ENCODE peak calls at places on chromosome 22, in eight cellular contexts. One of them, this sample, is unnamed.

GRCh38 chr22:29871684-29872083 is 11.3 kb upstream of the MTMR3 start:
- DNase-seq in psoas muscle: peak; percentile 58
- DNase-seq in right atrium auricular region: no peak
- DNase-seq in lower lobe of right lung: no peak
- DNase-seq in sigmoid colon: no peak
- DNase-seq in K562: no peak
- DNase-seq in IMR-90: no peak
- DNase-seq in tibial artery: no peak
- DNase-seq in this sample: no peak

GRCh38 chr22:24289138-24289537 is 18.5 kb downstream of the SPECC1L start:
- DNase-seq in psoas muscle: no peak
- DNase-seq in lower lobe of right lung: no peak
- DNase-seq in IMR-90: peak; percentile 84
- DNase-seq in K562: no peak
- DNase-seq in sigmoid colon: no peak
- DNase-seq in tibial artery: no peak
- DNase-seq in right atrium auricular region: no peak
- DNase-seq in this sample: no peak

GRCh38 chr22:24593810-24594568 is 1.1 kb upstream of the LRRC75B start:
- DNase-seq in psoas muscle: no peak
- DNase-seq in tibial artery: no peak
- DNase-seq in right atrium auricular region: no peak
- DNase-seq in K562: no peak
- DNase-seq in IMR-90: no peak
- DNase-seq in lower lobe of right lung: no peak
- DNase-seq in sigmoid colon: no peak
- DNase-seq in this sample: no peak

GRCh38 chr22:20981787-20982562 is at the start of gene LZTR1:
- DNase-seq in right atrium auricular region: peak; percentile 81
- DNase-seq in IMR-90: peak; percentile 82
- DNase-seq in sigmoid colon: peak; percentile 89
- DNase-seq in psoas muscle: peak; percentile 91
- DNase-seq in lower lobe of right lung: peak; percentile 90
- DNase-seq in K562: peak; percentile 100
- DNase-seq in tibial artery: peak; percentile 90
- DNase-seq in this sample: peak; percentile 80

GRCh38 chr22:50610581-50610980 is 10.0 kb downstream of the MAPK8IP2 start:
- DNase-seq in K562: no peak
- DNase-seq in tibial artery: no peak
- DNase-seq in IMR-90: no peak
- DNase-seq in sigmoid colon: no peak
- DNase-seq in lower lobe of right lung: no peak
- DNase-seq in psoas muscle: no peak
- DNase-seq in right atrium auricular region: no peak
- DNase-seq in this sample: no peak

GRCh38 chr22:28560005-28560742 is 119.5 kb downstream of the TTC28 start:
- DNase-seq in psoas muscle: no peak
- DNase-seq in K562: peak; percentile 73
- DNase-seq in lower lobe of right lung: no peak
- DNase-seq in IMR-90: peak; percentile 82
- DNase-seq in right atrium auricular region: no peak
- DNase-seq in sigmoid colon: no peak
- DNase-seq in tibial artery: no peak
- DNase-seq in this sample: no peak

GRCh38 chr22:46537946-46538815 is 761 bp upstream of the CELSR1 start:
- DNase-seq in right atrium auricular region: no peak
- DNase-seq in psoas muscle: peak; percentile 48
- DNase-seq in sigmoid colon: no peak
- DNase-seq in K562: no peak
- DNase-seq in IMR-90: peak; percentile 27
- DNase-seq in tibial artery: no peak
- DNase-seq in lower lobe of right lung: no peak
- DNase-seq in this sample: no peak

GRCh38 chr22:49382451-49382735 is 445.3 kb downstream of the BRD1 start:
- DNase-seq in sigmoid colon: peak; percentile 46
- DNase-seq in lower lobe of right lung: peak; percentile 20
- DNase-seq in IMR-90: no peak
- DNase-seq in K562: no peak
- DNase-seq in right atrium auricular region: peak; percentile 40
- DNase-seq in psoas muscle: no peak
- DNase-seq in tibial artery: peak; percentile 34
- DNase-seq in this sample: no peak

GRCh38 chr22:48449466-48450187 is 1378.0 kb downstream of the BRD1 start:
- DNase-seq in IMR-90: no peak
- DNase-seq in tibial artery: peak; percentile 57
- DNase-seq in right atrium auricular region: no peak
- DNase-seq in sigmoid colon: no peak
- DNase-seq in K562: no peak
- DNase-seq in psoas muscle: no peak
- DNase-seq in lower lobe of right lung: peak; percentile 24
- DNase-seq in this sample: no peak

GRCh38 chr22:19874307-19875060 is 19.8 kb upstream of the GNB1L start:
- DNase-seq in IMR-90: no peak
- DNase-seq in psoas muscle: peak; percentile 47
- DNase-seq in sigmoid colon: peak; percentile 63
- DNase-seq in right atrium auricular region: no peak
- DNase-seq in tibial artery: peak; percentile 67
- DNase-seq in K562: no peak
- DNase-seq in lower lobe of right lung: peak; percentile 90
- DNase-seq in this sample: peak; percentile 42

GRCh38 chr22:19770349-19771220 is 10.0 kb downstream of the TBX1 start:
- DNase-seq in sigmoid colon: no peak
- DNase-seq in K562: no peak
- DNase-seq in IMR-90: no peak
- DNase-seq in lower lobe of right lung: no peak
- DNase-seq in right atrium auricular region: no peak
- DNase-seq in psoas muscle: peak; percentile 40
- DNase-seq in tibial artery: no peak
- DNase-seq in this sample: no peak

GRCh38 chr22:40368016-40368415 is 2.4 kb upstream of the SGSM3 start:
- DNase-seq in psoas muscle: no peak
- DNase-seq in lower lobe of right lung: no peak
- DNase-seq in tibial artery: no peak
- DNase-seq in sigmoid colon: no peak
- DNase-seq in K562: no peak
- DNase-seq in right atrium auricular region: no peak
- DNase-seq in IMR-90: no peak
- DNase-seq in this sample: no peak

GRCh38 chr22:41216984-41217383 is 11.9 kb downstream of the L3MBTL2 start:
- DNase-seq in tibial artery: no peak
- DNase-seq in lower lobe of right lung: no peak
- DNase-seq in sigmoid colon: peak; percentile 77
- DNase-seq in IMR-90: peak; percentile 72
- DNase-seq in K562: no peak
- DNase-seq in psoas muscle: no peak
- DNase-seq in right atrium auricular region: no peak
- DNase-seq in this sample: no peak

GRCh38 chr22:25656724-25657123 is 85.3 kb upstream of the MYO18B start:
- DNase-seq in sigmoid colon: no peak
- DNase-seq in tibial artery: no peak
- DNase-seq in psoas muscle: no peak
- DNase-seq in right atrium auricular region: no peak
- DNase-seq in K562: no peak
- DNase-seq in lower lobe of right lung: no peak
- DNase-seq in IMR-90: no peak
- DNase-seq in this sample: no peak

GRCh38 chr22:43508489-43508888 is 96.7 kb downstream of the MPPED1 start:
- DNase-seq in IMR-90: no peak
- DNase-seq in K562: no peak
- DNase-seq in psoas muscle: no peak
- DNase-seq in sigmoid colon: no peak
- DNase-seq in lower lobe of right lung: no peak
- DNase-seq in tibial artery: no peak
- DNase-seq in right atrium auricular region: no peak
- DNase-seq in this sample: no peak

GRCh38 chr22:40300884-40301672 is 45.2 kb upstream of the ADSL start:
- DNase-seq in K562: no peak
- DNase-seq in sigmoid colon: no peak
- DNase-seq in tibial artery: no peak
- DNase-seq in IMR-90: no peak
- DNase-seq in right atrium auricular region: no peak
- DNase-seq in lower lobe of right lung: no peak
- DNase-seq in psoas muscle: no peak
- DNase-seq in this sample: no peak

GRCh38 chr22:46638601-46639431 is 18.6 kb downstream of the GRAMD4 start:
- DNase-seq in tibial artery: no peak
- DNase-seq in K562: no peak
- DNase-seq in lower lobe of right lung: peak; percentile 76
- DNase-seq in right atrium auricular region: no peak
- DNase-seq in IMR-90: peak; percentile 33
- DNase-seq in sigmoid colon: no peak
- DNase-seq in psoas muscle: no peak
- DNase-seq in this sample: no peak

GRCh38 chr22:30248484-30248883 is 1.9 kb upstream of the LIF start:
- DNase-seq in psoas muscle: no peak
- DNase-seq in lower lobe of right lung: no peak
- DNase-seq in tibial artery: no peak
- DNase-seq in IMR-90: no peak
- DNase-seq in right atrium auricular region: no peak
- DNase-seq in K562: no peak
- DNase-seq in sigmoid colon: no peak
- DNase-seq in this sample: no peak

GRCh38 chr22:29658171-29658570 is 54.7 kb downstream of the NF2 start:
- DNase-seq in sigmoid colon: no peak
- DNase-seq in lower lobe of right lung: no peak
- DNase-seq in K562: no peak
- DNase-seq in tibial artery: no peak
- DNase-seq in psoas muscle: no peak
- DNase-seq in right atrium auricular region: no peak
- DNase-seq in IMR-90: no peak
- DNase-seq in this sample: no peak

GRCh38 chr22:33864723-33865130 is 55.5 kb downstream of the LARGE1 start:
- DNase-seq in K562: no peak
- DNase-seq in tibial artery: no peak
- DNase-seq in IMR-90: peak; percentile 36
- DNase-seq in sigmoid colon: no peak
- DNase-seq in right atrium auricular region: peak; percentile 65
- DNase-seq in lower lobe of right lung: no peak
- DNase-seq in psoas muscle: no peak
- DNase-seq in this sample: no peak

GRCh38 chr22:47796128-47796908 is 1033.9 kb downstream of the TBC1D22A start:
- DNase-seq in right atrium auricular region: peak; percentile 40
- DNase-seq in psoas muscle: no peak
- DNase-seq in sigmoid colon: no peak
- DNase-seq in tibial artery: no peak
- DNase-seq in IMR-90: no peak
- DNase-seq in K562: no peak
- DNase-seq in lower lobe of right lung: no peak
- DNase-seq in this sample: no peak

DNA sequence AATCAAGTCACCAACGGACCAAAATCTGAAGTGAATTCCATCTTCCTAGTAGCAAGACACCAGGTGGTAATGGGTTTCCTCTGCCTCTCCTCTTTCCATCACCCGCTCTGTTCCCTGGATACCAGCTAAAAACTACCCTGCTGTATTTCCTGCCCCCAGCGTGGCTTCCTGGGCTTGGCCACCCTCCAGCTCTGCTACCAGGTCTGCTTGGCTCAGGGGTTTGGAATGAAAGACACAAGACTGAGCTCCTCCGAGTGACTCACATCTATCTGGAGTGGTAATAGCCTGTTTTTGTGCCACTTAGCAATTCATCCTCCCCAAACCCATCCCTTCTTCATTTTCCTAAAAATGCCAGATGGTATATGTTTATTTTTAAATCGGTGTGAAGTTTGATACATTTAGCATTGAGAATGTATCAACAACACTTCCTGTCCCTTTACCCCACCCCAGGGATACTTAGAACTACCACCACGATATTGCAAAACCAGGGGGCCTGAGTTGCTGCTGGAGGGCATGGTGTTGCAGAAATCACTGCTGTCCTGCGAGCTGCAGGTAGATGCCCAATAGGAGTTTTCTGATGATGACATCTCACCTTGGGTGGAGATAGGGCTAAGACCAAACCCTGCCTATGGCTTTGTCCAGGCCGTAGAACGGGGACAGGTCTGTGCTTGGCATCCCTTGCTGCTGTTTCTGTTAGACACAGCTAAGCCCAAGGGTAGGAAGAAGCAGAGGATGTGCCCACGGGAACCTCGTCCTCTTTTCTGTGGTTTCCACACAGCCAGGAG is 7.5 kb upstream of the MICAL3 start:
- DNase-seq in K562: no peak
- DNase-seq in tibial artery: peak; percentile 78
- DNase-seq in sigmoid colon: peak; percentile 85
- DNase-seq in IMR-90: peak; percentile 97
- DNase-seq in lower lobe of right lung: no peak
- DNase-seq in psoas muscle: peak; percentile 89
- DNase-seq in right atrium auricular region: no peak
- DNase-seq in this sample: no peak
- H3K27ac ChIP-seq in K562: no peak overlapping the region
- H3K27ac ChIP-seq in tibial artery: peak overlapping the region; percentile 75
- H3K27ac ChIP-seq in sigmoid colon: peak overlapping the region; percentile 78
- H3K27ac ChIP-seq in IMR-90: peak overlapping the region; percentile 56
- H3K27ac ChIP-seq in lower lobe of right lung: no peak overlapping the region
- H3K27ac ChIP-seq in psoas muscle: peak overlapping the region; percentile 79
- H3K27ac ChIP-seq in right atrium auricular region: peak overlapping the region; percentile 67
- H3K27ac ChIP-seq in this sample: no peak overlapping the region

GRCh38 chr22:22165936-22166710 is 78.5 kb upstream of the VPREB1 start:
- DNase-seq in sigmoid colon: no peak
- DNase-seq in K562: no peak
- DNase-seq in psoas muscle: no peak
- DNase-seq in IMR-90: no peak
- DNase-seq in tibial artery: no peak
- DNase-seq in lower lobe of right lung: no peak
- DNase-seq in right atrium auricular region: no peak
- DNase-seq in this sample: no peak
- H3K27ac ChIP-seq in sigmoid colon: no peak overlapping the region
- H3K27ac ChIP-seq in K562: no peak overlapping the region
- H3K27ac ChIP-seq in psoas muscle: no peak overlapping the region
- H3K27ac ChIP-seq in IMR-90: no peak overlapping the region
- H3K27ac ChIP-seq in tibial artery: no peak overlapping the region
- H3K27ac ChIP-seq in lower lobe of right lung: no peak overlapping the region
- H3K27ac ChIP-seq in right atrium auricular region: no peak overlapping the region
- H3K27ac ChIP-seq in this sample: no peak overlapping the region

DNA sequence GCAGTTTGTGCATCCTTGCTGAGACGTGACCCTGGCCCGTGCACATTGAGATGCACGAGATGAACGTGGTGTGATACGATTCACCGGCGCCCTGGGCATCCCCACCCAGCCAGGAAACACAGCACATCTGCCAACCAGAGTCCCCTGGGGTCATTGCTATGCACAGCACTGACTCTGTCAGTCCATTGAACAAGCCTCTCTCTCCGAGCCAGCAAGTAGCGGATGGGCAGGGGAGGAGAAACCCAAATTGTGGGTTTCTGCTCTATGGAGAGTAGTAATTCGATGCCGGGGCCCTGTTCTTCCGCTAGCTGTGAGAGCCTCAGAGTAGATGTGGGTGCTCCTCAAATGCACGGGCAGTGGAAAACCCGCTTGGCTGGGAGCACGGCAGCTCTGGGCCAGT is 85.1 kb downstream of the ARHGAP8 start:
- DNase-seq in tibial artery: no peak
- DNase-seq in K562: no peak
- DNase-seq in psoas muscle: peak; percentile 10
- DNase-seq in lower lobe of right lung: no peak
- DNase-seq in right atrium auricular region: no peak
- DNase-seq in IMR-90: no peak
- DNase-seq in sigmoid colon: no peak
- DNase-seq in this sample: no peak
- H3K27ac ChIP-seq in tibial artery: no peak overlapping the region
- H3K27ac ChIP-seq in K562: no peak overlapping the region
- H3K27ac ChIP-seq in psoas muscle: no peak overlapping the region
- H3K27ac ChIP-seq in lower lobe of right lung: no peak overlapping the region
- H3K27ac ChIP-seq in right atrium auricular region: no peak overlapping the region
- H3K27ac ChIP-seq in IMR-90: no peak overlapping the region
- H3K27ac ChIP-seq in sigmoid colon: no peak overlapping the region
- H3K27ac ChIP-seq in this sample: no peak overlapping the region

GRCh38 chr22:36481393-36482168 is at the start of gene TXN2:
- DNase-seq in tibial artery: peak; percentile 99
- DNase-seq in K562: peak; percentile 89
- DNase-seq in sigmoid colon: peak; percentile 99
- DNase-seq in lower lobe of right lung: peak; percentile 98
- DNase-seq in IMR-90: peak; percentile 95
- DNase-seq in right atrium auricular region: peak; percentile 97
- DNase-seq in psoas muscle: peak; percentile 99
- DNase-seq in this sample: peak; percentile 97
- H3K27ac ChIP-seq in tibial artery: peak within 1 kb of the TSS; percentile 99
- H3K27ac ChIP-seq in K562: peak within 1 kb of the TSS; percentile 88
- H3K27ac ChIP-seq in sigmoid colon: peak within 1 kb of the TSS; percentile 99
- H3K27ac ChIP-seq in lower lobe of right lung: peak within 1 kb of the TSS; percentile 99
- H3K27ac ChIP-seq in IMR-90: peak within 1 kb of the TSS; percentile 90
- H3K27ac ChIP-seq in right atrium auricular region: peak within 1 kb of the TSS; percentile 98
- H3K27ac ChIP-seq in psoas muscle: peak within 1 kb of the TSS; percentile 97
- H3K27ac ChIP-seq in this sample: peak within 1 kb of the TSS; percentile 97